ENCODE peak calls at places on chromosomes 13 and 19, in nine cellular contexts. G, O, Z, W, U, V, N, E and S are unnamed samples.

GRCh38 chr13:113862191-113862765 is 1.6 kb downstream of the GAS6 start:
- DNase-seq in G (no peak), O (no peak), V (no peak), Z (no peak), U (no peak), N (no peak), W (no peak), E (no peak), S (no peak)

GRCh38 chr13:95704510-95704909 is 27.6 kb downstream of the DNAJC3 start:
- DNase-seq in O (peak), W (no peak), Z (no peak), E (no peak), U (no peak), G (no peak), V (no peak), N (no peak), S (no peak)

GRCh38 chr19:3457531-3458228 is 22.6 kb downstream of the SMIM24 start:
- DNase-seq in Z (no peak), U (peak), W (no peak), N (no peak), O (peak), G (no peak), E (no peak), V (no peak), S (no peak)

GRCh38 chr19:2604747-2605329 is 97.7 kb downstream of the GNG7 start:
- DNase-seq in E (no peak), W (no peak), Z (no peak), O (no peak), V (no peak), N (no peak), G (no peak), U (no peak), S (no peak)

GRCh38 chr19:11151181-11151580 is 4.4 kb downstream of the SPC24 start:
- DNase-seq in U (no peak), E (no peak), W (peak), O (no peak), Z (no peak), V (peak), G (no peak), N (no peak), S (no peak)

GRCh38 chr19:36508325-36508724 is 19.0 kb upstream of the ZNF566 start:
- DNase-seq in N (no peak), W (no peak), O (no peak), E (no peak), Z (no peak), V (no peak), G (no peak), U (no peak), S (no peak)

GRCh38 chr13:24181991-24182702 is 21.6 kb downstream of the SPATA13 start:
- DNase-seq in U (no peak), O (no peak), N (peak), E (peak), Z (no peak), W (no peak), G (no peak), V (no peak), S (no peak)

GRCh38 chr13:77697208-77698103 is at the start of gene SLAIN1:
- DNase-seq in G (peak), V (no peak), O (peak), U (peak), E (no peak), Z (no peak), W (no peak), N (peak), S (no peak)

GRCh38 chr19:48368942-48369341 is 4.8 kb downstream of the SYNGR4 start:
- DNase-seq in O (no peak), N (no peak), G (no peak), Z (no peak), U (no peak), W (no peak), E (no peak), V (no peak), S (no peak)

GRCh38 chr19:42255766-42256750 is 1.1 kb upstream of the ERF start:
- DNase-seq in O (peak), V (peak), Z (no peak), N (no peak), G (no peak), U (no peak), E (no peak), W (peak), S (no peak)

GRCh38 chr19:4717191-4717965 is 6.3 kb downstream of the DPP9 start:
- DNase-seq in U (no peak), N (no peak), E (no peak), O (no peak), G (no peak), Z (no peak), W (peak), V (peak), S (no peak)

GRCh38 chr13:112738606-112739005 is 48.8 kb downstream of the ATP11A start:
- DNase-seq in O (no peak), U (no peak), N (no peak), W (no peak), V (no peak), E (no peak), Z (no peak), G (no peak), S (no peak)

GRCh38 chr13:50171585-50172282 is 156.5 kb downstream of the KCNRG start:
- DNase-seq in U (no peak), W (no peak), Z (no peak), G (no peak), N (no peak), O (no peak), V (no peak), E (no peak), S (no peak)

GRCh38 chr13:43780666-43781065 is 6.1 kb downstream of the ENOX1 start:
- DNase-seq in O (peak), U (no peak), V (no peak), W (no peak), G (no peak), Z (no peak), N (no peak), E (no peak), S (no peak)

GRCh38 chr13:70483599-70484276 is 375.5 kb upstream of the KLHL1 start:
- DNase-seq in N (no peak), W (no peak), G (no peak), O (no peak), E (no peak), U (no peak), V (no peak), Z (no peak), S (no peak)

GRCh38 chr19:39304185-39304513 is 7.9 kb downstream of the IFNL1 start:
- DNase-seq in G (no peak), O (no peak), U (no peak), W (no peak), Z (no peak), E (no peak), N (no peak), V (no peak), S (no peak)

GRCh38 chr13:113874579-113875428 is 10.9 kb upstream of the GAS6 start:
- DNase-seq in W (no peak), O (no peak), N (peak), G (no peak), U (no peak), E (no peak), V (no peak), Z (no peak), S (no peak)

GRCh38 chr13:64239372-64239771 is 2823.7 kb upstream of the PCDH20 start:
- DNase-seq in N (no peak), O (peak), G (no peak), W (peak), Z (no peak), U (no peak), V (peak), E (peak), S (peak)

GRCh38 chr13:93249259-93249917 is 22.8 kb downstream of the GPC6 start:
- DNase-seq in U (no peak), Z (peak), V (peak), G (no peak), E (peak), W (peak), N (no peak), O (no peak), S (peak)

GRCh38 chr19:39814595-39814994 is 19.4 kb downstream of the DYRK1B start:
- DNase-seq in Z (no peak), E (no peak), W (no peak), G (no peak), O (no peak), N (no peak), V (peak), U (no peak), S (no peak)

GRCh38 chr13:99051768-99052455 is 74.0 kb upstream of the DOCK9 start:
- DNase-seq in O (no peak), E (no peak), G (no peak), U (no peak), V (no peak), N (no peak), Z (no peak), W (no peak), S (no peak)

GRCh38 chr13:33571618-33572017 is 246.3 kb upstream of the RFC3 start:
- DNase-seq in E (no peak), N (peak), G (no peak), O (no peak), V (no peak), W (no peak), U (no peak), Z (no peak), S (no peak)

DNA sequence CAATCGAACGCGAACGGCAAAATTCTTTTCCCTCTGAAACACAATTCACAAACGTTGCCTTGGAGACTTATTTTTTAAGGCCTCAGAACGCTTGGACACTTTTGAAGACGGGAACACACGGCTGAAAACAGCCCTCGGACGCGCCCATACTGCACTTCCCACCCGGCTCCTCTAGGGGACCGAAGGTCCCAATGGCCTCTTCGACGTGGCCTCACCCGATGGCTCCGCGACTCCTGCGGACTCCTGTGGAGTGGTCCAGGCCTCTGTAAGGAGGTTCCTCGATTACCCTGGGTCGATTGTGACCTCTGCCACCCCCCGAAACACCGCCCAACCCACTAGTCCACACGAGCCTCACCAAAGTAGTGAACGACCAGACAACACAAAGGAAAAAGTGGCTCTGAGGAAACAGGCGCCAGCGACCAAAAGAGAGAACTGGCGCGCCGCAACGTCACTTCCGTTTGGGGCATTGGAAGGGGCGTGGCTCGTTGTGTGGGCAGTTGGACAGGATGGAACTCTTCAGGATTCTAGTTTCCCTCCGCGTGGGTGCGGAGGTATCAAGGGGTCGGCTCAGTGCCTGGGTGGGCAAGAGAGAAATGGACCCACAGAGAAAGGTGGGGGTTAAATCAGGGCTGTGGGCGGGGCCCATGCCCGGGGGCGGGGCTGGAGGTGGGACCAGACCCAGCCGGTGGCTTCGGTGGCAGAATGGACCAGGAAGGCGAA is at the start of gene ZNF560:
- DNase-seq in Z (no peak), N (no peak), G (no peak), E (no peak), V (peak), U (no peak), W (peak), O (peak), S (no peak)
- TF ChIP-seq CTCF in Z (peak), N (no peak), G (no peak), E (peak), V (peak), U (no peak), W (no peak), O (no peak), S (peak)

DNA sequence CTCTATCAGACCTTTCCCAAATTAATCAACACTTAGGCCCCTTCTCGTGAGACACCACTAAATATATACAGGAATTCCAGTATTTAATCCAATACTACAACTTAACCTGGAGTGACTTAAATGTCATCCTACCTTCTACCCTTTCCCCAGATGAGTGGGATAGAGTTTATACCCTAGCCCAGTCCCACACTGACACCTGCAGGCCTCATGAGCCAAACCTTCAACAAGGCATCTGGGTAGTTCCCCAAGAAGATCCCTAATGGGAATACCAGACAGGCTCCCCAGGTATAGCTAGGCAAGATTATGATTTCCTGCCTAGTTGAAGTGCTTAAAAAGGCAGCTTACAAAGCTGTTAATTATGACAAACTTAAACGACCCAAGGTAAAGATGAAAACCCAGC is 15.9 kb downstream of the ZNF83 start:
- DNase-seq in V (no peak), E (no peak), O (peak), G (no peak), N (no peak), U (no peak), Z (no peak), W (no peak), S (no peak)
- TF ChIP-seq CTCF in V (no peak), E (no peak), O (peak), G (no peak), N (no peak), U (no peak), Z (no peak), W (no peak), S (no peak)

DNA sequence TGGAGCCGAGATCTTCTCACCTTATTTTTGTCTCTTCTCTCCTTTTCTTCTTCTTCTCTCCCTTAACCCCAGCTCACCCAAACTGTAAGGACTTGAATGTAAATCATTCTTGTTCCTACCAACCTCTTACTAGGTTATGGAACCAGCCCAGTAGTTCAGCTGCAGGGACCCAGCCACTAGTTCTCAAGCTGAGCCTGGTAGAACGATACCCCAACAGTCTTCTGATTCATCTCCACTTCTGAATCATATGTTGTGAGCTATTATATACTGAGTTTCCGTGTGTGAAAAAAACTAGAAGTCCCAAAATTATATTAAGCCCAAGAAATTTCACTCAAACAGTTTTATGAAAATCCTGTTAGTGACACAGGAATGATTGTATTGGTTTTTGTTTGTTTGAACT is 67.7 kb downstream of the DCT start:
- DNase-seq in G (no peak), O (no peak), E (no peak), N (no peak), V (no peak), Z (no peak), U (no peak), W (no peak), S (no peak)
- TF ChIP-seq CTCF in G (no peak), O (no peak), E (no peak), N (no peak), V (no peak), Z (no peak), U (no peak), W (no peak), S (no peak)

DNA sequence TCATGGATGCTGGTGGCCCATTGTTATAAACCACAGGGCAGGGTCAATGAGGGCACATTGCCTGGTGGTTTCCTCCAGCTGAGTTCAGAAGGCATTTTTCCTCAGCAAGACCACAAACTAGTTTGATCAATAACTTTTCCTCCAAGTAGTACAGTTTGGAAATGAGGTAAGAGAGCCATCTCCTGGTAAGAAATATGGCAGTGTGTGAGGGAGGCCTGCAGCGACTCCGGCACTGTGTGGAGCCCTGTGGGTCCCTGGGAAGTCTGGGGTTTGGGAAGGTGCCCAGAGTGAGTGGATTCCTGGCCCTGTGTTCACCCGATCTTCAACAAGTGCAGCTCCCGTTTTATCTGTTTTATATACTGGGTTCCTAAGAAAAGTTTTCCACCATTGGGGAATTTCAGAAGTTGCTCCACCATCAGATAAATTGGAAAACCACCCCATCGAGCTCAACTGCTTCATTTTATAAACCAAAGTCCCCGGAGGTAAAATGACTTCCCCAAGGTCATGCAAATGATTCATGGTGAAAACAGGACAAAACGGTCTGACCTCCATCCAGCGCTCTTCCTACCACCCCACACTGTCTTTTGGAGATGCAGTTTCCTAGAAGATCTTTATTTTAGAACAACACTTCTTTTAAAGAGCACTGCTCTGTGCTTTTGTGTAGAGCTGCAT is 148.4 kb downstream of the KATNAL1 start:
- DNase-seq in O (no peak), U (no peak), N (peak), Z (peak), G (no peak), V (peak), W (peak), E (peak), S (peak)
- TF ChIP-seq CTCF in O (peak), U (no peak), N (peak), Z (peak), G (peak), V (peak), W (peak), E (peak), S (peak)